ENCODE peak calls at places on chromosomes 7 and 10, in four cellular contexts. J is SK-N-SH, Z is K562, H is HepG2. K is an unnamed sample.

GRCh38 chr7:1737956-1738355 is 67.9 kb downstream of the ELFN1 start:
- DNase-seq in J (no peak), Z (no peak), H (no peak), K (no peak)

GRCh38 chr7:92645114-92645497 is 54.9 kb upstream of the FAM133B start:
- DNase-seq in J (no peak), Z (no peak), H (no peak), K (no peak)

GRCh38 chr7:6831018-6831725 is 5.1 kb upstream of the CCZ1B start:
- DNase-seq in J (no peak), Z (no peak), H (peak; percentile 45), K (no peak)

GRCh38 chr10:60527676-60528075 is 138.0 kb upstream of the ANK3 start:
- DNase-seq in J (no peak), Z (no peak), H (no peak), K (no peak)

GRCh38 chr10:78523453-78523852 is 489.8 kb downstream of the RPS24 start:
- DNase-seq in J (no peak), Z (no peak), H (peak; percentile 66), K (no peak)

GRCh38 chr10:79936625-79937255 is 12.2 kb downstream of the SFTPD start:
- DNase-seq in J (no peak), Z (no peak), H (no peak), K (no peak)

GRCh38 chr7:47786557-47787248 is 161.6 kb downstream of the PKD1L1 start:
- DNase-seq in J (no peak), Z (no peak), H (peak; percentile 97), K (peak; percentile 91)

GRCh38 chr7:95180-95862 is 97.0 kb upstream of the FAM20C start:
- DNase-seq in J (no peak), Z (no peak), H (no peak), K (no peak)

GRCh38 chr10:132110091-132110490 is 44.3 kb downstream of the JAKMIP3 start:
- DNase-seq in J (no peak), Z (no peak), H (no peak), K (no peak)

GRCh38 chr10:95233377-95234034 is 39.5 kb downstream of the ACSM6 start:
- DNase-seq in J (no peak), Z (no peak), H (no peak), K (no peak)

GRCh38 chr7:104240400-104240799 is 32.6 kb upstream of the ORC5 start:
- DNase-seq in J (no peak), Z (no peak), H (no peak), K (no peak)

GRCh38 chr10:124743188-124744046 is 761 bp downstream of the FAM53B start:
- DNase-seq in J (peak; percentile 74), Z (peak; percentile 48), H (no peak), K (no peak)

GRCh38 chr7:142311876-142312275 is 54.0 kb upstream of the PRSS58 start:
- DNase-seq in J (no peak), Z (no peak), H (no peak), K (no peak)

GRCh38 chr10:79102056-79102874 is 33.5 kb downstream of the ZMIZ1 start:
- DNase-seq in J (peak; percentile 70), Z (peak; percentile 56), H (no peak), K (no peak)

GRCh38 chr10:126380352-126381076 is 7.8 kb downstream of the ADAM12 start:
- DNase-seq in J (peak; percentile 57), Z (no peak), H (no peak), K (no peak)

GRCh38 chr10:24854256-24854655 is 98.2 kb downstream of the PRTFDC1 start:
- DNase-seq in J (no peak), Z (no peak), H (no peak), K (no peak)

GRCh38 chr10:89440262-89440661 is 25.9 kb downstream of the IFIT5 start:
- DNase-seq in J (no peak), Z (no peak), H (no peak), K (no peak)

GRCh38 chr7:130872756-130873448 is 138.9 kb upstream of the KLF14 start:
- DNase-seq in J (no peak), Z (no peak), H (no peak), K (no peak)

GRCh38 chr7:36153571-36154097 is 580 bp downstream of the EEPD1 start:
- DNase-seq in J (no peak), Z (peak; percentile 25), H (no peak), K (no peak)

GRCh38 chr10:58513189-58514101 is 773 bp downstream of the BICC1 start:
- DNase-seq in J (peak; percentile 63), Z (no peak), H (no peak), K (no peak)

GRCh38 chr10:131844546-131845084 is 56.2 kb upstream of the PPP2R2D start:
- DNase-seq in J (no peak), Z (no peak), H (no peak), K (no peak)

GRCh38 chr10:127492607-127493250 is 56.4 kb upstream of the NPS start:
- DNase-seq in J (no peak), Z (no peak), H (no peak), K (peak; percentile 24)

GRCh38 chr10:11377267-11377666 is 234.2 kb downstream of the USP6NL start:
- DNase-seq in J (no peak), Z (no peak), H (no peak), K (no peak)

GRCh38 chr10:96764345-96764744 is 44.0 kb upstream of the PIK3AP1 start:
- DNase-seq in J (no peak), Z (no peak), H (no peak), K (no peak)

GRCh38 chr10:99612167-99612831 is 7.9 kb downstream of the SLC25A28 start:
- DNase-seq in J (peak; percentile 77), Z (peak; percentile 61), H (peak; percentile 63), K (peak; percentile 59)

GRCh38 chr7:2632717-2633537 is 1.1 kb downstream of the TTYH3 start:
- DNase-seq in J (peak; percentile 80), Z (no peak), H (no peak), K (peak; percentile 6)

GRCh38 chr7:139739863-139740597 is 37.8 kb downstream of the HIPK2 start:
- DNase-seq in J (no peak), Z (no peak), H (no peak), K (no peak)

GRCh38 chr7:85630904-85631582 is 444.2 kb upstream of the SEMA3D start:
- DNase-seq in J (no peak), Z (no peak), H (peak; percentile 5), K (no peak)

GRCh38 chr7:82410461-82410860 is 33.1 kb downstream of the CACNA2D1 start:
- DNase-seq in J (no peak), Z (no peak), H (no peak), K (no peak)

GRCh38 chr7:54542920-54543539 is 855 bp downstream of the VSTM2A start:
- DNase-seq in J (peak; percentile 58), Z (no peak), H (no peak), K (no peak)

GRCh38 chr7:82325416-82325815 is 118.2 kb downstream of the CACNA2D1 start:
- DNase-seq in J (no peak), Z (no peak), H (no peak), K (no peak)

GRCh38 chr7:14973712-14974428 is 71.3 kb upstream of the DGKB start:
- DNase-seq in J (no peak), Z (no peak), H (no peak), K (no peak)

GRCh38 chr7:151647006-151647405 is 127.3 kb upstream of the RHEB start:
- DNase-seq in J (no peak), Z (no peak), H (no peak), K (no peak)

GRCh38 chr7:151650161-151650560 is 130.5 kb upstream of the RHEB start:
- DNase-seq in J (no peak), Z (no peak), H (no peak), K (no peak)

GRCh38 chr7:151645311-151645710 is 125.6 kb upstream of the RHEB start:
- DNase-seq in J (no peak), Z (no peak), H (no peak), K (no peak)

GRCh38 chr7:151647874-151648273 is 128.2 kb upstream of the RHEB start:
- DNase-seq in J (no peak), Z (no peak), H (no peak), K (no peak)

DNA sequence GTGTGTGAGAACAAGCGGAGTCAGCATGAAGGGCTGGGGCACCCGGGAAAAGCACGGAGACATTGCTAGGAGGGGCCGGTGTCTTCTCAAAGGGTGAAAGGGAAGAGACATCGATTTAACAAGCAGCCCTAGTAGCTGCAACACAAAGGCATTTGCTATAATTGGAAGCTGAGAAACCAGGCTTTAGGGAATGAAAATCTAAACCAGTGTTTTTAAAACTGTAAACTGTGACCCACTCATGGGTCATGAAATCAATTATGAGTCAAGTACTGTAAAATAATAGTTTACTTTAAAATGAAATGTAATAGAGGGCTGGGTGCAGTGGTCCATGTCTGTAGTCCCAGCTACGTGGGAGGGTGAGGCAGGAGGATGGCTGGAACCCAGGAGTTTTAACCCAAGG is 128.7 kb upstream of the RHEB start:
- DNase-seq in J (no peak), Z (no peak), H (no peak), K (no peak)
- TF ChIP-seq ELF1 in J (no peak), Z (no peak), H (no peak), K (no peak)

DNA sequence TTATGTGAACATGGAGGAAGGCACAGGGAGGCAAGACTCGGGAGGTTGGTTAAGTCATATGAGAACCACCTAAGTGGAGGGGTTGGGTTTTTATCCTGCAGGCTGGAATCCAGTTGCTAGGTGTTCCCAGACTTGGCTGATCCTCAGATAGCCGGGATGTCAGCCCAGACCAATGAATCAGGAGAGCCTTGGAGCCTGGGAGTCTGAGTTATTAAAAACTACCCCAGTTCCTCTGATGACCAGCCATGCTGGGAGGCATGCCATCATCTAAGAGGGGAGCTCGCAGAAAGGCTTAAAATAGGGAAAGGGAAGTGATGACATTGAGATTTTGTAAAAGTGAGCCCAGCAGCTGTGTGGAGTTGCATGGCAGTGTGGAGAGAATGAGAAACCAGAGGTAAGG is 238.1 kb downstream of the ZNF248 start:
- DNase-seq in J (no peak), Z (no peak), H (no peak), K (no peak)
- H3K9me3 ChIP-seq in J (no peaks in the 10 kb centered on the region), Z (no peaks in the 10 kb centered on the region), H (no peaks in the 10 kb centered on the region), K (peaks cover 9% of the 10 kb centered on the region)

GRCh38 chr7:154484943-154485342 is 432.7 kb downstream of the DPP6 start:
- DNase-seq in J (peak; percentile 43), Z (no peak), H (no peak), K (no peak)

GRCh38 chr7:154482863-154483262 is 430.7 kb downstream of the DPP6 start:
- DNase-seq in J (no peak), Z (no peak), H (no peak), K (no peak)

GRCh38 chr7:154489897-154490296 is 437.7 kb downstream of the DPP6 start:
- DNase-seq in J (no peak), Z (no peak), H (no peak), K (no peak)

GRCh38 chr7:154480817-154481216 is 428.6 kb downstream of the DPP6 start:
- DNase-seq in J (no peak), Z (no peak), H (no peak), K (no peak)

GRCh38 chr7:154484406-154484805 is 432.2 kb downstream of the DPP6 start:
- DNase-seq in J (peak; percentile 82), Z (no peak), H (no peak), K (no peak)
- TF ChIP-seq ELF1 in J (no peak), Z (no peak), H (no peak), K (no peak)

GRCh38 chr7:64990216-64990615 is 620 bp downstream of the ZNF117 start:
- DNase-seq in J (no peak), Z (no peak), H (no peak), K (no peak)
- H3K9me3 ChIP-seq in J (peaks cover 16% of the 10 kb centered on the region), Z (peaks cover 43% of the 10 kb centered on the region), H (peaks cover 51% of the 10 kb centered on the region), K (peaks cover 8% of the 10 kb centered on the region)

DNA sequence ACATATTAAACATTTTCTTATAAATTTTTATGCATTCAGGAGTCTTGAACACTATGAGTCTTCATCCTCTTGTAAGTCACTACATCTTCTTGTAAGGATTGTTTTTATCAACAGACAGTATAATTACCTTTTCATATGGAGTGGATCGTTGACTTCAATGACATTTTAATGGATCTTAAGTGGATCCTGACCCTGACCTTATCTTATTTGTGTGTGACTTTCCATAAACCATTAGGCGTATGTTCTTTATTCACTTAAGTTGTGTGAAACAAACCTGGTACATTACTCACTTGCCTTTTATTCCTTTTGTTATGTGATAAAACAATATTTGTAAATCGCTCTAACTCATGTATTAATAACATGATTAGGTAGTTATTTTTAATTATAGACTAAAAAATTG is 18.5 kb upstream of the SEMA3C start:
- DNase-seq in J (peak; percentile 37), Z (no peak), H (no peak), K (no peak)
- TF ChIP-seq ELF1 in J (no peak), Z (no peak), H (no peak), K (no peak)